ENCODE peak calls at places on chromosomes 13 and 19, in six cellular contexts. X is AG09309; A is lower lobe of right lung; M is lung; E is GM20000; W is CD8-positive, alpha-beta T cell. D is an unnamed sample.
A peak's percentile ranks its signal among the peaks of the same experiment; 100 is the strongest.

GRCh38 chr13:78323848-78324247 is 279.5 kb downstream of the POU4F1 start:
- DNase-seq in X (no peak), A (no peak), M (no peak), E (no peak), W (no peak), D (no peak)

GRCh38 chr13:82878536-82878935 is 1003.7 kb downstream of the SLITRK1 start:
- DNase-seq in X (peak; percentile 7), A (no peak), M (no peak), E (no peak), W (no peak), D (peak; percentile 11)

GRCh38 chr19:14054721-14055120 is 7.2 kb downstream of the PALM3 start:
- DNase-seq in X (no peak), A (no peak), M (no peak), E (peak; percentile 24), W (no peak), D (no peak)

GRCh38 chr13:45879666-45880065 is 28.1 kb upstream of the SIAH3 start:
- DNase-seq in X (no peak), A (no peak), M (no peak), E (no peak), W (no peak), D (no peak)

GRCh38 chr13:48401480-48401879 is 11.4 kb downstream of the LPAR6 start:
- DNase-seq in X (no peak), A (no peak), M (no peak), E (no peak), W (no peak), D (no peak)

GRCh38 chr19:42198676-42199439 is 18.6 kb downstream of the DEDD2 start:
- DNase-seq in X (no peak), A (no peak), M (no peak), E (peak; percentile 87), W (peak; percentile 68), D (no peak)

GRCh38 chr19:28051047-28051446 is 1161.9 kb downstream of the UQCRFS1 start:
- DNase-seq in X (no peak), A (no peak), M (no peak), E (no peak), W (no peak), D (no peak)

GRCh38 chr19:43124360-43124759 is 41.9 kb upstream of the PSG2 start:
- DNase-seq in X (no peak), A (no peak), M (no peak), E (no peak), W (no peak), D (no peak)

GRCh38 chr19:35224681-35225604 is 3.6 kb downstream of the FAM187B start:
- DNase-seq in X (no peak), A (peak; percentile 60), M (peak; percentile 50), E (no peak), W (no peak), D (no peak)

GRCh38 chr19:31149306-31149975 is 199.8 kb downstream of the TSHZ3 start:
- DNase-seq in X (no peak), A (no peak), M (no peak), E (no peak), W (no peak), D (no peak)

GRCh38 chr13:63481334-63481733 is 2065.7 kb upstream of the PCDH20 start:
- DNase-seq in X (peak; percentile 17), A (no peak), M (no peak), E (no peak), W (no peak), D (peak; percentile 23)

GRCh38 chr13:59356607-59357006 is 807.1 kb downstream of the DIAPH3 start:
- DNase-seq in X (no peak), A (peak; percentile 48), M (peak; percentile 38), E (no peak), W (no peak), D (peak; percentile 2)

GRCh38 chr19:21604941-21605548 is 99.6 kb downstream of the ZNF429 start:
- DNase-seq in X (no peak), A (no peak), M (no peak), E (no peak), W (no peak), D (no peak)

GRCh38 chr13:112898786-112899617 is 70.0 kb upstream of the MCF2L start:
- DNase-seq in X (no peak), A (peak; percentile 34), M (no peak), E (no peak), W (no peak), D (no peak)

GRCh38 chr13:94711561-94712286 is 621 bp downstream of the SOX21 start:
- DNase-seq in X (no peak), A (no peak), M (no peak), E (peak; percentile 69), W (no peak), D (no peak)

GRCh38 chr13:52751196-52751595 is 11.6 kb upstream of the CNMD start:
- DNase-seq in X (no peak), A (no peak), M (no peak), E (no peak), W (no peak), D (no peak)

GRCh38 chr13:40401911-40402776 is 264.3 kb downstream of the FOXO1 start:
- DNase-seq in X (peak; percentile 86), A (peak; percentile 95), M (peak; percentile 94), E (peak; percentile 78), W (peak; percentile 23), D (peak; percentile 91)

GRCh38 chr19:679418-680286 is 3.5 kb downstream of the FSTL3 start:
- DNase-seq in X (peak; percentile 20), A (peak; percentile 77), M (peak; percentile 56), E (peak; percentile 75), W (no peak), D (peak; percentile 35)

GRCh38 chr19:7979559-7979958 is 25.9 kb downstream of the ELAVL1 start:
- DNase-seq in X (no peak), A (peak; percentile 35), M (no peak), E (no peak), W (no peak), D (no peak)
- TF ChIP-seq CTCF in X (no peak), A (no peak), M (no peak), E (no peak), W (no peak), D (no peak)

DNA sequence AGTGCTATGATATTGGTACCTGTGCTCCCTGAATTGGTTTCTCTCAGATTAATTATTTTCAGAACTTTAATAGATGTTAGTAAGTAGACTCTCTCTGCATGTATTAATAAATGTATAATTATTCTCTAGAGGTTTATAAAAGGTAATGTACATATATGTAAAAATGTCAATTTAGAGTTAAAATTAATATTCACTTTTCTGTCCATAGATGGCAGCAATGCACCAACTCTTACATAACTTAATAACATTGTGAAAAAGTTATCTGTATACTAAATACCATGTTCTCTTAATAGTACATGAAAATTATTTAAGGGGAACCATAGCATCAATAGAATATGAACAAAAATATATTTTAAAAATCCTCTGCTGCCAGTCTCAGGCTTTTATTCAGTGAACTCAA is 515.0 kb upstream of the KLHL1 start:
- DNase-seq in X (no peak), A (no peak), M (no peak), E (no peak), W (no peak), D (no peak)
- TF ChIP-seq CTCF in X (peak; percentile 26), A (peak; percentile 33), M (no peak), E (no peak), W (peak; percentile 14), D (no peak)

GRCh38 chr19:46824887-46825730 is 25.5 kb downstream of the AP2S1 start:
- DNase-seq in X (no peak), A (peak; percentile 69), M (no peak), E (peak; percentile 60), W (no peak), D (no peak)
- TF ChIP-seq CTCF in X (peak; percentile 13), A (no peak), M (no peak), E (no peak), W (no peak), D (no peak)

DNA sequence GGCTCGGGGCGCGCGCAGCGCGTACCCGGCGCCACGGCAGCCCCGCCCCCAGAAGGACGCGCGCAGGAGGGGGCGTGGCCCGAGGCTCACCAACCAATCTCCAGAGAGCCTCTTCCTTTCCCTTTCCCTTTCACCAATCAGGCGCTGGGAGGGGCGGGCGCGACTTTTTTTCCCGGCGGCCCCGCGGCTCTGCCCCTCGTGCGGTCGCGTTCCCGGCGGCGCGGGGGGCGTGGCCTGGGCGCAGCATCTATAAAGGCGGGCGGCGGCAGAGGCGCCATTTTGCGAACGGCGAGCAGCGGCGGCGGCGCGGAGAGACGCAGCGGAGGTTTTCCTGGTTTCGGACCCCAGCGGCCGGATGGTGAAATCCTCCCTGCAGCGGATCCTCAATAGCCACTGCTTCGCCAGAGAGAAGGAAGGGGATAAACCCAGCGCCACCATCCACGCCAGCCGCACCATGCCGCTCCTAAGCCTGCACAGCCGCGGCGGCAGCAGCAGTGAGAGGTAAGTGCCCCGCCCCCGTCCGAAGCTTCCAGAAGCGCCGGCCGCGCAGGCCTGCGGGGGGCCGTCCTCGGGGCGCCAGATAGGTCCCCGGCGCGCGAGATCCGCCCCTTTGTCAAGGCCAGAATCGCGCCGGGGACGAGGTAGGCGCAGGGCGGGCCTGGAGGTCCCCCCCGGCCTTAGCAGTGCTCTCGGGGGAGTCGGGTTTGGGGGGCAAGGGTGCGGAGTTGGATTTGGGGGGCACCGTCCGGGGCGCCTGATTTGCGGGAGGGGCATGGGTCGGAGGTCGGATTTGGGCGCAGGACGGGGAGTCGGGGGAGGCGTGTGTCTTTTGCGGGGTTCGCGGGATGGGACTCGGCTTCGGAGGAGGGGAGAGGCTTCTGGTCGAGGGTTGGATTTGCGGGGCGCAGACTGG is 12.5 kb downstream of the PEAK3 start:
- DNase-seq in X (peak; percentile 84), A (peak; percentile 98), M (peak; percentile 99), E (peak; percentile 100), W (peak; percentile 99), D (peak; percentile 88)
- TF ChIP-seq CTCF in X (no peak), A (peak; percentile 13), M (peak; percentile 1), E (no peak), W (no peak), D (no peak)

GRCh38 chr13:101474419-101474957 is 22.0 kb downstream of the ITGBL1 start:
- DNase-seq in X (peak; percentile 67), A (no peak), M (no peak), E (no peak), W (no peak), D (peak; percentile 95)
- TF ChIP-seq CTCF in X (peak; percentile 54), A (peak; percentile 19), M (no peak), E (no peak), W (no peak), D (peak; percentile 79)

GRCh38 chr13:39016789-39017188 is 21.1 kb downstream of the PROSER1 start:
- DNase-seq in X (no peak), A (no peak), M (no peak), E (peak; percentile 37), W (no peak), D (no peak)
- TF ChIP-seq CTCF in X (peak; percentile 44), A (peak; percentile 34), M (no peak), E (peak; percentile 43), W (no peak), D (peak; percentile 62)

GRCh38 chr19:12802267-12803106 is 618 bp downstream of the THSD8 start:
- DNase-seq in X (no peak), A (no peak), M (no peak), E (no peak), W (no peak), D (no peak)
- TF ChIP-seq CTCF in X (no peak), A (no peak), M (no peak), E (no peak), W (no peak), D (no peak)

D was measured in astrocyte of the cerebellum.